ENCODE peak calls at places on chromosomes 1 and 21, in four cellular contexts. One of them, this sample, is unnamed.

GRCh38 chr1:61124078-61124477 is 41.7 kb downstream of the NFIA start:
- DNase-seq in HepG2: no peak
- DNase-seq in A549: no peak
- DNase-seq in K562: no peak
- DNase-seq in this sample: no peak

GRCh38 chr1:109277434-109278204 is 5.3 kb downstream of the PSRC1 start:
- DNase-seq in A549: peak
- DNase-seq in HepG2: peak
- DNase-seq in K562: peak
- DNase-seq in this sample: peak

GRCh38 chr1:46461809-46462448 is 27.7 kb upstream of the DMBX1 start:
- DNase-seq in A549: no peak
- DNase-seq in K562: peak
- DNase-seq in HepG2: no peak
- DNase-seq in this sample: no peak

GRCh38 chr1:12604114-12604874 is 13.7 kb downstream of the DHRS3 start:
- DNase-seq in A549: peak
- DNase-seq in HepG2: peak
- DNase-seq in K562: peak
- DNase-seq in this sample: no peak

GRCh38 chr1:22819391-22819790 is 108.8 kb downstream of the EPHB2 start:
- DNase-seq in HepG2: no peak
- DNase-seq in K562: no peak
- DNase-seq in A549: no peak
- DNase-seq in this sample: no peak

GRCh38 chr1:215794151-215794550 is 227.0 kb downstream of the KCTD3 start:
- DNase-seq in A549: no peak
- DNase-seq in K562: no peak
- DNase-seq in HepG2: no peak
- DNase-seq in this sample: no peak

GRCh38 chr1:220455559-220455958 is 72.4 kb upstream of the MARK1 start:
- DNase-seq in A549: no peak
- DNase-seq in HepG2: no peak
- DNase-seq in K562: no peak
- DNase-seq in this sample: no peak

GRCh38 chr1:226490441-226490809 is 58.1 kb upstream of the STUM start:
- DNase-seq in K562: no peak
- DNase-seq in HepG2: no peak
- DNase-seq in A549: no peak
- DNase-seq in this sample: no peak

GRCh38 chr1:98929456-98929855 is 75.2 kb downstream of the PLPPR5 start:
- DNase-seq in A549: no peak
- DNase-seq in HepG2: no peak
- DNase-seq in K562: no peak
- DNase-seq in this sample: no peak

GRCh38 chr1:10522324-10522860 is 47.6 kb downstream of the PEX14 start:
- DNase-seq in A549: no peak
- DNase-seq in HepG2: no peak
- DNase-seq in K562: no peak
- DNase-seq in this sample: no peak

GRCh38 chr1:150194381-150195031 is 41.4 kb downstream of the ANP32E start:
- DNase-seq in K562: no peak
- DNase-seq in HepG2: no peak
- DNase-seq in A549: peak
- DNase-seq in this sample: no peak

GRCh38 chr1:190474587-190475305 is 2.9 kb downstream of the BRINP3 start:
- DNase-seq in A549: no peak
- DNase-seq in K562: no peak
- DNase-seq in HepG2: no peak
- DNase-seq in this sample: no peak

GRCh38 chr21:42313501-42313969 is 1.7 kb downstream of the TFF3 start:
- DNase-seq in A549: no peak
- DNase-seq in HepG2: peak
- DNase-seq in K562: no peak
- DNase-seq in this sample: peak

GRCh38 chr1:67710417-67710816 is 25.4 kb downstream of the GADD45A start:
- DNase-seq in A549: no peak
- DNase-seq in K562: no peak
- DNase-seq in HepG2: no peak
- DNase-seq in this sample: no peak

GRCh38 chr1:74505133-74505532 is 7.3 kb downstream of the LRRC53 start:
- DNase-seq in HepG2: no peak
- DNase-seq in K562: no peak
- DNase-seq in A549: peak
- DNase-seq in this sample: peak

GRCh38 chr1:109611308-109611950 is 8.0 kb downstream of the GNAT2 start:
- DNase-seq in K562: no peak
- DNase-seq in A549: no peak
- DNase-seq in HepG2: no peak
- DNase-seq in this sample: no peak

GRCh38 chr1:94648225-94649007 is 106.9 kb upstream of the F3 start:
- DNase-seq in HepG2: no peak
- DNase-seq in K562: peak
- DNase-seq in A549: no peak
- DNase-seq in this sample: no peak

GRCh38 chr1:154481058-154481457 is 21.0 kb upstream of the TDRD10 start:
- DNase-seq in A549: no peak
- DNase-seq in K562: no peak
- DNase-seq in HepG2: no peak
- DNase-seq in this sample: no peak

GRCh38 chr1:75632350-75632949 is 21.5 kb upstream of the SLC44A5 start:
- DNase-seq in K562: peak
- DNase-seq in A549: peak
- DNase-seq in HepG2: peak
- DNase-seq in this sample: no peak

GRCh38 chr1:181391297-181391905 is 91.9 kb upstream of the CACNA1E start:
- DNase-seq in K562: no peak
- DNase-seq in A549: no peak
- DNase-seq in HepG2: no peak
- DNase-seq in this sample: peak
- TF ChIP-seq HMGXB4 in K562: no peak
- TF ChIP-seq HMGXB4 in A549: no peak
- TF ChIP-seq HMGXB4 in HepG2: no peak
- TF ChIP-seq HMGXB4 in this sample: no peak

GRCh38 chr1:96362623-96363022 is 359.0 kb upstream of the PTBP2 start:
- DNase-seq in K562: no peak
- DNase-seq in A549: peak
- DNase-seq in HepG2: peak
- DNase-seq in this sample: no peak
- TF ChIP-seq HMGXB4 in K562: no peak
- TF ChIP-seq HMGXB4 in A549: no peak
- TF ChIP-seq HMGXB4 in HepG2: no peak
- TF ChIP-seq HMGXB4 in this sample: no peak

GRCh38 chr1:205048382-205048781 is 5.4 kb downstream of the CNTN2 start:
- DNase-seq in A549: no peak
- DNase-seq in HepG2: no peak
- DNase-seq in K562: no peak
- DNase-seq in this sample: no peak
- TF ChIP-seq HMGXB4 in A549: no peak
- TF ChIP-seq HMGXB4 in HepG2: no peak
- TF ChIP-seq HMGXB4 in K562: no peak
- TF ChIP-seq HMGXB4 in this sample: no peak

GRCh38 chr1:156114919-156115513 is 505 bp downstream of the LMNA start:
- DNase-seq in K562: peak
- DNase-seq in HepG2: no peak
- DNase-seq in A549: no peak
- DNase-seq in this sample: peak

GRCh38 chr1:156114101-156114918 is at the start of gene LMNA:
- DNase-seq in K562: peak
- DNase-seq in HepG2: peak
- DNase-seq in A549: peak
- DNase-seq in this sample: peak

GRCh38 chr1:156117414-156118174 is 3.1 kb downstream of the LMNA start:
- DNase-seq in HepG2: no peak
- DNase-seq in A549: no peak
- DNase-seq in K562: no peak
- DNase-seq in this sample: no peak

GRCh38 chr1:156113263-156114004 is 1.1 kb upstream of the LMNA start:
- DNase-seq in K562: no peak
- DNase-seq in A549: no peak
- DNase-seq in HepG2: no peak
- DNase-seq in this sample: no peak

DNA sequence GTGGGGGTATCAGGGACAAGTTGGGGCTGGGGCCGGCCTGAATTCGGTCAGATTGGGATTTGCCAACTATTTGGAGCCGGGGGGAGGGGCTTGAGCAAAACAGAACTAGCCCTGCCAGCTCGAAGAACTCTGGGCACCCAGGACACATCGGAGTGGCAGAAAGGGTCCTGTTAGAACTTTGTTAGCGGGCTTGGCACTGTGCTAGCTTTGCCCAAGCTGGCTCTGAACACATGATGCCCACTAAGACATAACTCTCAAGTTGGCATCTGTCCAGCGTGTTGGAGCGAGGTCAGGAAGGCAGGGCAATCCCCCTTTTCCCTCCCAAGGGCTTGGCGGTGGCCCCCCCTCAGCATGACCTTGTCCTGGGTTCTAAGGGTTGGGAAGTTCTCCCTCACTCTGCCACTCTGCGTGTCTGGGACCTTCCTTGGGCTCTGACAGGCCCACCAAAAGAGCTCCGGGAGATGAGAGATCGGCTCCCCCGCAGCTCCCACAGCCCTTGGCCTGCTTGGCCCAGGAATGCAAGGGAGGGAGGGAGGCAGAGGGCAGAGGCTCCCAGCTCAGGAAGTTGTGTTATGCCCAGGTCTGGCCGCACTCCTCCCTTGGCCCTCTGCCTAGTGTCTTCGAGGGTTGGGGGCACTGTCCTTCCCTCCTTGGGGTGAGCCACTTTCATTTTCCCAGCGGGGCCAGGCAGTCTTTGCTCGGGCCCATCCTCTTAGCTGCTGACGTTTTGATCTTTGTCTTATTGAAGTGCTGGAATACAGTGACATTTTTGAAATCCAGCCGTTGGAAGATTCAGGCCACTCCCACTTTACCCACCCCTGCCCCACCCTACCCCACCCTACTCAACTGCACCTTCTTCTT is 1.2 kb downstream of the LMNA start:
- DNase-seq in K562: peak
- DNase-seq in HepG2: peak
- DNase-seq in A549: peak
- DNase-seq in this sample: peak
- TF ChIP-seq HMGXB4 in K562: no peak
- TF ChIP-seq HMGXB4 in HepG2: peak
- TF ChIP-seq HMGXB4 in A549: no peak
- TF ChIP-seq HMGXB4 in this sample: no peak

GRCh38 chr1:116910379-116911165 is 856 bp downstream of the PTGFRN start:
- DNase-seq in A549: no peak
- DNase-seq in K562: peak
- DNase-seq in HepG2: peak
- DNase-seq in this sample: peak
- TF ChIP-seq HMGXB4 in A549: no peak
- TF ChIP-seq HMGXB4 in K562: no peak
- TF ChIP-seq HMGXB4 in HepG2: no peak
- TF ChIP-seq HMGXB4 in this sample: no peak

This sample was measured in WTC11.